ENCODE peak calls at places on chromosomes 3 and 15, in seven cellular contexts. Z, R, P, G, D, B and S are unnamed samples.
A peak's percentile ranks its signal among the peaks of the same experiment; 100 is the strongest.

GRCh38 chr3:195446359-195446758 is 3.5 kb upstream of the ACAP2 start:
- DNase-seq in Z (no peak), R (no peak), P (no peak), G (no peak), D (no peak), B (no peak), S (no peak)

GRCh38 chr3:143581972-143582722 is 266.1 kb downstream of the SLC9A9 start:
- DNase-seq in Z (no peak), R (no peak), P (no peak), G (no peak), D (no peak), B (no peak), S (no peak)

GRCh38 chr3:110625126-110625798 is 446.4 kb upstream of the NECTIN3 start:
- DNase-seq in Z (no peak), R (no peak), P (no peak), G (no peak), D (peak; percentile 23), B (no peak), S (peak; percentile 13)

GRCh38 chr3:189563841-189564563 is 67.2 kb upstream of the TP63 start:
- DNase-seq in Z (peak; percentile 11), R (no peak), P (no peak), G (peak; percentile 68), D (peak; percentile 86), B (no peak), S (no peak)

GRCh38 chr15:91482799-91483198 is 370.7 kb upstream of the SLCO3A1 start:
- DNase-seq in Z (no peak), R (no peak), P (no peak), G (peak; percentile 53), D (no peak), B (no peak), S (no peak)

GRCh38 chr15:40926659-40927496 is 2.3 kb upstream of the DLL4 start:
- DNase-seq in Z (no peak), R (peak; percentile 36), P (no peak), G (no peak), D (no peak), B (no peak), S (no peak)

GRCh38 chr3:181040030-181040429 is 50.5 kb upstream of the DNAJC19 start:
- DNase-seq in Z (no peak), R (no peak), P (no peak), G (no peak), D (no peak), B (no peak), S (no peak)

GRCh38 chr3:123405936-123406510 is 42.9 kb downstream of the ADCY5 start:
- DNase-seq in Z (no peak), R (no peak), P (no peak), G (no peak), D (no peak), B (no peak), S (no peak)

GRCh38 chr15:52180196-52180835 is 10.9 kb downstream of the GNB5 start:
- DNase-seq in Z (peak; percentile 16), R (no peak), P (peak; percentile 12), G (peak; percentile 64), D (no peak), B (peak; percentile 16), S (no peak)

GRCh38 chr3:185460719-185461350 is 38.0 kb downstream of the TMEM41A start:
- DNase-seq in Z (no peak), R (no peak), P (no peak), G (no peak), D (peak; percentile 39), B (no peak), S (no peak)

GRCh38 chr3:48478631-48479555 is 25.1 kb downstream of the SHISA5 start:
- DNase-seq in Z (no peak), R (no peak), P (peak; percentile 34), G (peak; percentile 82), D (no peak), B (no peak), S (no peak)

GRCh38 chr3:126889276-126890201 is 93.4 kb upstream of the PLXNA1 start:
- DNase-seq in Z (no peak), R (no peak), P (no peak), G (no peak), D (no peak), B (no peak), S (no peak)

GRCh38 chr3:139339219-139339906 is 4.5 kb upstream of the MRPS22 start:
- DNase-seq in Z (no peak), R (no peak), P (no peak), G (no peak), D (peak; percentile 20), B (no peak), S (no peak)

GRCh38 chr15:85463273-85463937 is 83.0 kb downstream of the AKAP13 start:
- DNase-seq in Z (no peak), R (no peak), P (no peak), G (no peak), D (no peak), B (no peak), S (no peak)

GRCh38 chr3:7977245-7978103 is 524.1 kb upstream of the LMCD1 start:
- DNase-seq in Z (no peak), R (no peak), P (no peak), G (no peak), D (no peak), B (no peak), S (peak; percentile 64)

GRCh38 chr15:36644156-36644896 is 64.9 kb downstream of the CDIN1 start:
- DNase-seq in Z (no peak), R (no peak), P (no peak), G (no peak), D (no peak), B (no peak), S (peak; percentile 69)

GRCh38 chr3:189756651-189757078 is 125.5 kb downstream of the TP63 start:
- DNase-seq in Z (no peak), R (no peak), P (no peak), G (no peak), D (no peak), B (no peak), S (no peak)

GRCh38 chr15:39953521-39953920 is 19.6 kb downstream of the EIF2AK4 start:
- DNase-seq in Z (no peak), R (no peak), P (no peak), G (no peak), D (no peak), B (no peak), S (no peak)

GRCh38 chr15:57610130-57610529 is 18.4 kb downstream of the MYZAP start:
- DNase-seq in Z (no peak), R (peak; percentile 85), P (no peak), G (no peak), D (peak; percentile 53), B (no peak), S (no peak)

GRCh38 chr3:151372063-151372820 is 12.3 kb downstream of the P2RY12 start:
- DNase-seq in Z (no peak), R (no peak), P (no peak), G (no peak), D (peak; percentile 22), B (no peak), S (no peak)

GRCh38 chr3:168604767-168605166 is 509.0 kb upstream of the GOLIM4 start:
- DNase-seq in Z (no peak), R (no peak), P (no peak), G (no peak), D (no peak), B (no peak), S (no peak)

GRCh38 chr3:107994954-107995715 is 95.7 kb downstream of the CD47 start:
- DNase-seq in Z (no peak), R (no peak), P (no peak), G (no peak), D (no peak), B (no peak), S (no peak)

GRCh38 chr15:78681306-78682012 is 40.4 kb upstream of the CHRNB4 start:
- DNase-seq in Z (no peak), R (no peak), P (no peak), G (no peak), D (no peak), B (no peak), S (peak; percentile 95)

GRCh38 chr3:124768812-124769211 is 38.6 kb downstream of the UMPS start:
- DNase-seq in Z (peak; percentile 6), R (no peak), P (no peak), G (peak; percentile 37), D (no peak), B (no peak), S (peak; percentile 68)

GRCh38 chr3:183572935-183573334 is 17.4 kb upstream of the KLHL6 start:
- DNase-seq in Z (no peak), R (no peak), P (no peak), G (no peak), D (no peak), B (no peak), S (no peak)

GRCh38 chr3:37221407-37221806 is 47.0 kb upstream of the LRRFIP2 start:
- DNase-seq in Z (no peak), R (no peak), P (no peak), G (no peak), D (peak; percentile 73), B (no peak), S (no peak)

GRCh38 chr3:187705164-187705563 is 2.8 kb upstream of the RTP2 start:
- DNase-seq in Z (no peak), R (no peak), P (no peak), G (no peak), D (peak; percentile 15), B (no peak), S (no peak)

GRCh38 chr15:52789601-52790165 is 453 bp downstream of the ONECUT1 start:
- DNase-seq in Z (no peak), R (no peak), P (no peak), G (no peak), D (peak; percentile 13), B (no peak), S (no peak)

GRCh38 chr15:98160236-98160635 is 199.7 kb downstream of the ARRDC4 start:
- DNase-seq in Z (no peak), R (no peak), P (no peak), G (peak; percentile 76), D (no peak), B (no peak), S (no peak)

GRCh38 chr15:65512807-65513416 is 4.6 kb downstream of the DPP8 start:
- DNase-seq in Z (no peak), R (peak; percentile 69), P (no peak), G (peak; percentile 17), D (peak; percentile 96), B (no peak), S (no peak)

GRCh38 chr15:63492541-63493077 is 11.8 kb upstream of the USP3 start:
- DNase-seq in Z (no peak), R (no peak), P (no peak), G (no peak), D (no peak), B (no peak), S (no peak)

GRCh38 chr3:122299222-122299621 is 25.8 kb upstream of the CSTA start:
- DNase-seq in Z (no peak), R (no peak), P (no peak), G (no peak), D (no peak), B (no peak), S (no peak)

GRCh38 chr15:66815322-66815721 is 113.3 kb downstream of the SMAD6 start:
- DNase-seq in Z (no peak), R (no peak), P (no peak), G (no peak), D (peak; percentile 96), B (no peak), S (no peak)

GRCh38 chr3:177061382-177061781 is 135.9 kb downstream of the TBL1XR1 start:
- DNase-seq in Z (no peak), R (no peak), P (no peak), G (no peak), D (no peak), B (no peak), S (no peak)

GRCh38 chr3:141343824-141344223 is 24.5 kb upstream of the ZBTB38 start:
- DNase-seq in Z (no peak), R (no peak), P (no peak), G (no peak), D (no peak), B (no peak), S (no peak)